ENCODE peak calls at places on chromosomes 2 and 18, in six cellular contexts. M, H, F, D, U and Z are unnamed samples.

GRCh38 chr18:24018299-24018910 is 3.9 kb downstream of the TTC39C start:
- DNase-seq in U (no peak), D (no peak), M (no peak), H (no peak), F (no peak), Z (no peak)

GRCh38 chr2:241755777-241756176 is 20.8 kb upstream of the GAL3ST2 start:
- DNase-seq in F (no peak), D (no peak), U (no peak), M (no peak), H (no peak), Z (no peak)

GRCh38 chr18:50446629-50447028 is 71.8 kb downstream of the SKA1 start:
- DNase-seq in F (no peak), U (no peak), D (no peak), M (no peak), H (no peak), Z (no peak)

GRCh38 chr2:46198931-46199330 is 98.3 kb upstream of the EPAS1 start:
- DNase-seq in U (no peak), H (no peak), D (no peak), F (no peak), M (no peak), Z (peak; percentile 56)

GRCh38 chr2:119548516-119549120 is 4.4 kb downstream of the CFAP221 start:
- DNase-seq in D (no peak), M (no peak), F (no peak), H (no peak), U (no peak), Z (no peak)

GRCh38 chr2:45030553-45030952 is 21.3 kb upstream of the SIX2 start:
- DNase-seq in D (no peak), U (no peak), H (no peak), M (no peak), F (no peak), Z (no peak)

GRCh38 chr2:18971628-18972027 is 382.3 kb upstream of the NT5C1B start:
- DNase-seq in D (no peak), F (no peak), U (no peak), H (no peak), M (no peak), Z (no peak)

GRCh38 chr2:59900728-59901452 is 652.6 kb downstream of the BCL11A start:
- DNase-seq in H (no peak), F (no peak), M (no peak), D (no peak), U (no peak), Z (no peak)

GRCh38 chr18:61896767-61897166 is 4.0 kb upstream of the RNF152 start:
- DNase-seq in F (no peak), H (peak; percentile 26), M (no peak), D (peak; percentile 46), U (no peak), Z (no peak)

GRCh38 chr2:60292242-60292641 is 261.2 kb downstream of the BCL11A start:
- DNase-seq in F (no peak), D (no peak), M (no peak), H (no peak), U (no peak), Z (no peak)

GRCh38 chr18:66819235-66819634 is 215.3 kb upstream of the CDH19 start:
- DNase-seq in H (no peak), D (no peak), F (no peak), U (no peak), M (no peak), Z (no peak)

GRCh38 chr18:49628993-49629795 is 67.3 kb downstream of the LIPG start:
- DNase-seq in U (no peak), M (no peak), H (peak; percentile 46), F (no peak), D (peak; percentile 69), Z (no peak)

GRCh38 chr18:47755102-47755456 is 175.4 kb downstream of the SMAD2 start:
- DNase-seq in D (no peak), F (no peak), M (no peak), U (no peak), H (no peak), Z (peak; percentile 26)

GRCh38 chr2:36635194-36635593 is 37.2 kb upstream of the FEZ2 start:
- DNase-seq in H (no peak), U (no peak), M (no peak), D (no peak), F (no peak), Z (no peak)

GRCh38 chr2:229784791-229785190 is 70.4 kb upstream of the DNER start:
- DNase-seq in F (no peak), M (no peak), U (no peak), D (no peak), H (no peak), Z (no peak)

GRCh38 chr2:240645346-240646060 is 20.2 kb downstream of the GPR35 start:
- DNase-seq in F (peak; percentile 4), H (peak; percentile 6), D (no peak), M (no peak), U (no peak), Z (peak; percentile 21)

GRCh38 chr2:230985519-230986231 is 10.2 kb upstream of the SPATA3 start:
- DNase-seq in U (no peak), M (no peak), F (no peak), D (no peak), H (no peak), Z (no peak)

GRCh38 chr2:42567389-42567788 is 1.0 kb upstream of the MTA3 start:
- DNase-seq in D (no peak), M (no peak), H (no peak), U (no peak), F (no peak), Z (no peak)

GRCh38 chr2:177171418-177171865 is 41.2 kb upstream of the HNRNPA3 start:
- DNase-seq in D (peak; percentile 63), H (no peak), F (no peak), M (no peak), U (no peak), Z (no peak)

GRCh38 chr2:177178797-177179196 is 33.8 kb upstream of the HNRNPA3 start:
- DNase-seq in U (no peak), D (no peak), F (no peak), H (no peak), M (no peak), Z (no peak)

GRCh38 chr2:177175917-177176668 is 36.5 kb upstream of the HNRNPA3 start:
- DNase-seq in H (no peak), M (no peak), F (no peak), D (no peak), U (no peak), Z (no peak)

GRCh38 chr2:177172034-177172880 is 40.3 kb upstream of the HNRNPA3 start:
- DNase-seq in U (peak; percentile 60), D (no peak), F (no peak), M (peak; percentile 58), H (no peak), Z (no peak)

GRCh38 chr2:177174456-177174855 is 38.1 kb upstream of the HNRNPA3 start:
- DNase-seq in F (no peak), D (no peak), M (no peak), H (no peak), U (no peak), Z (no peak)
- H3K27ac ChIP-seq in F (no peak overlapping the region), D (no peak overlapping the region), M (no peak overlapping the region), H (no peak overlapping the region), U (no peak overlapping the region), Z (no peak overlapping the region)

DNA sequence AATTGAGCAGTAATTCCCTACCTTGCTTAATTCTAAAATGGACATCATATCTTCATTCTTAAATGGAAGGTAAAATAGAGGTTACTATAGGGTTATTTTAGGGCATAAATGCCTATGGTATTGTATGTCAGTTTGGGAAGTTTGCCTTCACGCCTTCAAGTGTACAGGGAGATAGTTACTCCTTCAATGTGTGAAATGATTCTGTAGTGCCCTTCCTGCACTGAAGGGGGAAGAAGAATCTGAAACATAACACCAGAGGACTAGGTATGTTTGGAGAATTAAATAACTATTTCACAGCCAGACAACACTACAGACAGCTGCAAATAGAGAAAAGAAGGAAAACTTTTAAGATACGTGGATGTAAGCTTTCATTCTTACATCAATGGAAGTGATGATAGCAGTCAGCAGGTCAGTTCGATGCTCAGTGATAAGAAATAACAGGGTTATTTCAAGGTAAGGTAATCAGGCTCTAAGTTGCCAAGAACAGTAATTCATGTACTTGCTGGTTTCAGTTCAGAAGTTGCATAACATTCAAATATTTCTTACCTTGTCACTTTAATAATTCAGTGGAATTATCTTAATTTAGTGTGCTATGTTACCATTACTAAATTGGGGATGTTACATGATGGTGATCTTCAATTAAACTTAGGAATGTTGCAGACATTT is 4.0 kb downstream of the PKP4 start:
- DNase-seq in U (no peak), H (no peak), M (no peak), D (no peak), F (no peak), Z (no peak)
- TF ChIP-seq CTCF in U (no peak), H (peak; percentile 41), M (no peak), D (no peak), F (no peak), Z (peak; percentile 53)

DNA sequence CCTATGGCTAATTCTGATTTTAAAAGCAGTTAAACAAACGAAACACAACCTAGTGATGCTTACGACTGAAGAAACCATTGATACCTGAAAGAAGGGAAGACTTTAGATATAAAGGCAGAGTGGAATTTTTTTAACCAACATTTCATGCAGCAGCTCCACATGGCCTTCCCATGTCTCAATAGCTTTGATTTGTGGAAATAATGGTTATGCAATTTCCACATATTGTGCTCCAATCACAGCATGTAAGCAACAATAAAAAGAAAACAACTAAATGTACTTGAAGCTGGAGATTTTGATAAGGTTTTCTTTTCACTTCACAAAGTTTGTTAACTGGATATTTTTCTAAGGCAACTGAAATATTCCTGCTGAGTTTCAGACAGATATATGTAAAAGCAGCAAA is 82.0 kb upstream of the SLC39A10 start:
- DNase-seq in D (no peak), U (no peak), F (no peak), M (no peak), H (no peak), Z (no peak)
- H3K4me1 ChIP-seq in D (peaks cover 9% of the 10 kb centered on the region), U (no peaks in the 10 kb centered on the region), F (peaks cover 44% of the 10 kb centered on the region), M (peaks cover 32% of the 10 kb centered on the region), H (peaks cover 5% of the 10 kb centered on the region), Z (no peaks in the 10 kb centered on the region)

DNA sequence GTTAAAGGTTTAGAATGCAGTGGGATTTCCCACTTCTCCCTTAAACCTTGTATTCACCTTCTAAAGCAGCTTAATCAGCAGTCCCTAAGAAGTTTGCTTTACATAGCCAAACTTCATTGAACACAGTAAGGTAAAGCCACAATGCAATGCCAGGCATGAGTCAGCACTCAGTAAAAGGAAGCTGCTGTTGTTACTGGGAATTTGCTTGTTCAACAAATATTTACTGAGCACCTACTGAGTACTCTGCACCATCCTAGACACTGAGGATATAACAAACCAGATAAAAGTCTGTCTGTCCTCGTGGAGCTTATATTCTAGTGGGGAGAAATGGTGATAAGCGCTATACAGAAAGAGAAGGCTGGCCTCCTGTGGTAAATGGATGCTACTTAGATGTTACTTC is 162.7 kb downstream of the PKP4 start:
- DNase-seq in F (no peak), H (no peak), M (no peak), U (no peak), D (peak; percentile 12), Z (no peak)
- H3K27ac ChIP-seq in F (no peak overlapping the region), H (no peak overlapping the region), M (peak overlapping the region; percentile 43), U (no peak overlapping the region), D (no peak overlapping the region), Z (no peak overlapping the region)

DNA sequence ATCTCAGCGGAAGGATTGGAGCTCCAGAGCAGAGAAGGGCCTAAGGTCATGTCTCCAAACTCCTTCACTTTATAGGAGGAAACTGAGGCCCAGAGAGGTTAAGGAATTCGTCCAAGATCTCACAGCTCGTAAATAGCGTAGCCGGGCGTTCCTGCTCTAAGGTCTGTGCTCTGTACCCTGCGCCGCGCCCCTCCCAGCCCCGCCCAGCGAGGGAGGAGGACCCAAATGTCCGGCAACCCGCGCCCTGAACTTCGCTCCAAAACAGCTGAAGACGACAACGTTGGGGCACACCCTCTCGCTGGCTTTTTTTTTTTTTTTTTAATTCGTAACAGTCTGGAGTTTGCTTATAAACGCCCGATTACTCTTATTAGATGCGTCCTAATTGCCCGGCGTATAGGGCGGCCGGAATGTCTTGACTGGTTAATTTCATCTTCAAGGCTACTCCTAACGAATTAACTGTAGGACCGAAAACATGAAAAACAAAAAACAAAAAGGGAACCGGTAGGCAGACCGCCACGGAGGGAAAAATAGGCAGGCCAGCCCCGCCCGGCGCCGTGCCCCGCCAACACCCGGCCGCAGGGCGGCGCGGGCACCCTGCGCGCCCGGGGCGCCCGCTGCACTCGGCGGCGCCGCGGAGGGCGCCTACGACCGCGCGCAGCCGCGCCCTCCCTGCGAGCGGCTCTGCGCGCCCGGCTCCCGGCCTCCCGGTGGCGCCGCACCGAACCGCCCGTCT is 928 bp upstream of the FOSL2 start:
- DNase-seq in U (peak; percentile 65), F (peak; percentile 61), M (peak; percentile 82), D (peak; percentile 91), H (peak; percentile 97), Z (peak; percentile 97)
- TF ChIP-seq CTCF in U (no peak), F (no peak), M (peak; percentile 45), D (no peak), H (no peak), Z (no peak)